ENCODE peak calls at places on chromosomes 11 and 22, in nine cellular contexts. W, N, Z, Y, K, R, F, D and I are unnamed samples.

GRCh38 chr11:15565846-15566245 is 451.1 kb downstream of the INSC start:
- DNase-seq in K (no peak), Y (no peak), Z (no peak), W (no peak), N (no peak), R (no peak), D (no peak), F (no peak), I (no peak)

GRCh38 chr11:6200975-6201374 is 2.0 kb downstream of the OR52W1 start:
- DNase-seq in N (peak; percentile 20), D (no peak), F (peak; percentile 28), W (no peak), Z (no peak), K (no peak), Y (no peak), R (no peak), I (no peak)

GRCh38 chr22:44348963-44349950 is 36.5 kb upstream of the SHISAL1 start:
- DNase-seq in Z (no peak), N (peak; percentile 54), F (no peak), D (no peak), Y (no peak), K (peak; percentile 45), W (no peak), R (no peak), I (no peak)

GRCh38 chr22:43455861-43456260 is 44.0 kb downstream of the MPPED1 start:
- DNase-seq in F (no peak), K (no peak), N (no peak), Y (no peak), Z (no peak), W (no peak), D (no peak), R (no peak), I (no peak)

GRCh38 chr22:35400335-35400680 is 368 bp downstream of the MCM5 start:
- DNase-seq in Z (peak; percentile 83), K (no peak), R (no peak), F (no peak), N (no peak), W (peak; percentile 40), D (no peak), Y (no peak), I (no peak)

GRCh38 chr22:38729946-38730345 is 24.2 kb downstream of the GTPBP1 start:
- DNase-seq in W (peak; percentile 4), D (no peak), Z (peak; percentile 33), K (no peak), Y (no peak), N (no peak), R (no peak), F (no peak), I (no peak)

GRCh38 chr11:47973173-47973572 is 7.2 kb upstream of the PTPRJ start:
- DNase-seq in Z (no peak), D (no peak), F (no peak), Y (no peak), N (no peak), K (no peak), W (no peak), R (no peak), I (no peak)

GRCh38 chr11:33500865-33501479 is 199.7 kb downstream of the C11orf91 start:
- DNase-seq in N (peak; percentile 67), D (no peak), R (peak; percentile 71), K (peak; percentile 65), W (peak; percentile 12), F (peak; percentile 46), Y (no peak), Z (no peak), I (peak; percentile 78)

GRCh38 chr22:22870577-22871398 is 16.8 kb upstream of the IGLL5 start:
- DNase-seq in Y (no peak), F (no peak), N (no peak), W (peak; percentile 10), D (no peak), K (no peak), R (no peak), Z (no peak), I (peak; percentile 58)

GRCh38 chr11:126870021-126870420 is 130.5 kb downstream of the KIRREL3 start:
- DNase-seq in K (no peak), Z (no peak), N (no peak), R (no peak), Y (no peak), D (no peak), W (no peak), F (no peak), I (peak; percentile 18)

GRCh38 chr11:18012906-18013781 is at the start of gene SERGEF:
- DNase-seq in R (peak; percentile 95), Z (peak; percentile 98), D (peak; percentile 75), F (peak; percentile 76), W (peak; percentile 95), N (peak; percentile 84), K (peak; percentile 84), Y (peak; percentile 97), I (peak; percentile 97)

DNA sequence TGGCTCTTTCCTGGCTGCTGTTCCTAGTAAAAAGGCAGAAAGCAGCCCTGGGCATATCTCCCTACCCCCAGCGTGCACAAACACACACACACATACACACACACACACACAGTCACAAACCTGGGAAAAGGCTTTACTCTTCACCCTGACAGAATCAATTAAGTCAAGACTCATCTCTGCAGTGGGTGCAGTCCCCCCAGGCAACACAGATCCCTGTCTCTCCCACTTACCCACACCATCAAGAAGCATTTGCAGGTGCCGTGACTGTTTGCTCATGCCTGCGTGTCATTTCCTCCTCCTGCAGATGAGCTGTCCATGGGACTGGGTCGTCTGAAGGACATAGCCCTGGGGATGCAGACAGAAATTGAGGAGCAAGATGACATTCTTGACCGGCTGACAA is 28.6 kb downstream of the SNAP29 start:
- DNase-seq in F (no peak), W (no peak), D (no peak), Z (peak; percentile 18), Y (no peak), N (no peak), K (peak; percentile 49), R (no peak), I (no peak)
- H3K36me3 ChIP-seq in F (peaks cover 16% of the 10 kb centered on the region), W (no peaks in the 10 kb centered on the region), D (peaks cover 10% of the 10 kb centered on the region), Z (peaks cover 7% of the 10 kb centered on the region), Y (no peaks in the 10 kb centered on the region), N (peaks cover 10% of the 10 kb centered on the region), K (peaks cover 29% of the 10 kb centered on the region), R (peaks cover 49% of the 10 kb centered on the region), I (peaks cover 23% of the 10 kb centered on the region)

GRCh38 chr11:113579292-113579940 is 104.2 kb upstream of the DRD2 start:
- DNase-seq in R (no peak), Y (no peak), W (no peak), N (no peak), K (no peak), F (no peak), D (no peak), Z (no peak), I (peak; percentile 57)
- H3K9ac ChIP-seq in R (no peak overlapping the region), Y (no peak overlapping the region), W (no peak overlapping the region), N (no peak overlapping the region), K (no peak overlapping the region), F (no peak overlapping the region), D (no peak overlapping the region), Z (no peak overlapping the region), I (no peak overlapping the region)

GRCh38 chr22:31715157-31715778 is 34.7 kb downstream of the PRR14L start:
- DNase-seq in W (no peak), N (no peak), Z (no peak), D (no peak), Y (no peak), K (no peak), F (no peak), R (no peak), I (no peak)
- H3K36me3 ChIP-seq in W (peaks cover 11% of the 10 kb centered on the region), N (peaks cover 10% of the 10 kb centered on the region), Z (peaks cover 38% of the 10 kb centered on the region), D (peaks cover 52% of the 10 kb centered on the region), Y (peaks cover 18% of the 10 kb centered on the region), K (peaks cover 42% of the 10 kb centered on the region), F (peaks cover 61% of the 10 kb centered on the region), R (peaks cover 84% of the 10 kb centered on the region), I (peaks cover 90% of the 10 kb centered on the region)

GRCh38 chr11:8268530-8269461 is 5.1 kb upstream of the LMO1 start:
- DNase-seq in K (no peak), W (no peak), D (no peak), R (peak; percentile 25), F (no peak), N (no peak), Y (no peak), Z (peak; percentile 56), I (peak; percentile 69)
- H3K9ac ChIP-seq in K (no peak overlapping the region), W (no peak overlapping the region), D (no peak overlapping the region), R (no peak overlapping the region), F (no peak overlapping the region), N (no peak overlapping the region), Y (no peak overlapping the region), Z (no peak overlapping the region), I (no peak overlapping the region)

GRCh38 chr11:111727431-111727830 is 38.8 kb downstream of the PPP2R1B start:
- DNase-seq in N (no peak), W (no peak), K (no peak), Z (no peak), R (no peak), F (no peak), Y (no peak), D (no peak), I (no peak)

GRCh38 chr11:111724615-111725129 is 41.5 kb downstream of the PPP2R1B start:
- DNase-seq in Z (no peak), R (no peak), F (no peak), W (no peak), D (no peak), K (no peak), Y (no peak), N (no peak), I (no peak)

GRCh38 chr11:111725621-111726020 is 40.6 kb downstream of the PPP2R1B start:
- DNase-seq in Y (no peak), K (no peak), W (no peak), R (no peak), N (no peak), Z (no peak), D (no peak), F (no peak), I (no peak)

GRCh38 chr11:111723595-111723994 is 42.6 kb downstream of the PPP2R1B start:
- DNase-seq in R (no peak), K (no peak), D (no peak), F (no peak), Y (no peak), N (no peak), W (no peak), Z (no peak), I (peak; percentile 62)

DNA sequence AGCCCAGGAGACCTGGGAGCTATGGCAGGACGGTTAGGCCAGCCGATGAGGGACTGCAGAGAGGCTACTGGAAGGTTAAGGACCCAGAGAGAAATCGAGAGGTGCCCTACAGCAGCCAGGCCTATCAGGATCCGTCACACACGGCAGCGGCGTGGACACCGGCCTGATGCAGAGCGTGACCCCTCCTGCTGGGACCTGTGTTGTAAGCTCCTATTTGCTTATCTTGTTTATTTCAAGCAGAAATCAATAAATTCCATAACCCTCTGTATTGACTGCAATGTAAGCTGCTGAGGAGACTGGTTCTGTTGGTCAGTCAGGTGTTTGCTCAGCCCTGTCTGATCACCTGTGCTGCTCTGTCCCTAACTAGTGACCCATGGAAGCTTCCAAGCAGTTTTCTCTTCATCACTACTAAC is 39.9 kb downstream of the PPP2R1B start:
- DNase-seq in D (no peak), Y (no peak), W (no peak), K (no peak), R (no peak), Z (no peak), F (no peak), N (no peak), I (no peak)
- H3K36me3 ChIP-seq in D (peaks cover 16% of the 10 kb centered on the region), Y (peaks cover 7% of the 10 kb centered on the region), W (no peaks in the 10 kb centered on the region), K (peaks cover 53% of the 10 kb centered on the region), R (peaks cover 68% of the 10 kb centered on the region), Z (peaks cover 28% of the 10 kb centered on the region), F (peaks cover 28% of the 10 kb centered on the region), N (peaks cover 12% of the 10 kb centered on the region), I (peaks cover 48% of the 10 kb centered on the region)

GRCh38 chr11:1749020-1749758 is 1.2 kb downstream of the IFITM10 start:
- DNase-seq in F (no peak), D (no peak), R (peak; percentile 64), N (no peak), W (no peak), K (no peak), Y (no peak), Z (no peak), I (no peak)
- H3K9ac ChIP-seq in F (peak overlapping the region; percentile 55), D (no peak overlapping the region), R (peak overlapping the region; percentile 77), N (no peak overlapping the region), W (no peak overlapping the region), K (no peak overlapping the region), Y (no peak overlapping the region), Z (no peak overlapping the region), I (no peak overlapping the region)